ENCODE peak calls at places on chromosomes 3 and 15, in four cellular contexts. One of them, this sample, is unnamed.

GRCh38 chr15:74768771-74769342 is 13.0 kb upstream of the CSK start:
- DNase-seq in A549: peak
- DNase-seq in amniotic stem cell: no peak
- DNase-seq in activated T-helper 1 cell treated with Interleukin-2 at 50 U/mL for 16 hours: peak
- DNase-seq in this sample: peak

GRCh38 chr15:31483924-31484368 is 157.3 kb downstream of the KLF13 start:
- DNase-seq in activated T-helper 1 cell treated with Interleukin-2 at 50 U/mL for 16 hours: peak
- DNase-seq in amniotic stem cell: no peak
- DNase-seq in A549: no peak
- DNase-seq in this sample: peak

GRCh38 chr3:151864423-151865101 is 8.9 kb upstream of the SUCNR1 start:
- DNase-seq in A549: peak
- DNase-seq in amniotic stem cell: peak
- DNase-seq in activated T-helper 1 cell treated with Interleukin-2 at 50 U/mL for 16 hours: no peak
- DNase-seq in this sample: no peak

GRCh38 chr3:129688310-129688895 is 81.9 kb upstream of the PLXND1 start:
- DNase-seq in amniotic stem cell: no peak
- DNase-seq in activated T-helper 1 cell treated with Interleukin-2 at 50 U/mL for 16 hours: no peak
- DNase-seq in A549: peak
- DNase-seq in this sample: no peak

GRCh38 chr3:96267577-96267976 is 546.8 kb upstream of the EPHA6 start:
- DNase-seq in activated T-helper 1 cell treated with Interleukin-2 at 50 U/mL for 16 hours: no peak
- DNase-seq in A549: peak
- DNase-seq in amniotic stem cell: no peak
- DNase-seq in this sample: no peak

GRCh38 chr15:48472756-48473155 is 141.5 kb downstream of the DUT start:
- DNase-seq in activated T-helper 1 cell treated with Interleukin-2 at 50 U/mL for 16 hours: no peak
- DNase-seq in A549: peak
- DNase-seq in amniotic stem cell: peak
- DNase-seq in this sample: no peak

GRCh38 chr15:48486228-48486627 is 155.0 kb downstream of the DUT start:
- DNase-seq in A549: no peak
- DNase-seq in activated T-helper 1 cell treated with Interleukin-2 at 50 U/mL for 16 hours: no peak
- DNase-seq in amniotic stem cell: no peak
- DNase-seq in this sample: no peak

GRCh38 chr15:75192307-75192706 is 9.4 kb upstream of the C15orf39 start:
- DNase-seq in activated T-helper 1 cell treated with Interleukin-2 at 50 U/mL for 16 hours: no peak
- DNase-seq in amniotic stem cell: no peak
- DNase-seq in A549: no peak
- DNase-seq in this sample: no peak